ENCODE peak calls at places on chromosomes 16 and 17, in six cellular contexts. Z is bronchial epithelial cell, H is AG09309, U is breast epithelium, B is cardiac fibroblast, T is colonic mucosa. W is an unnamed sample.

GRCh38 chr17:61880589-61881102 is 17.3 kb upstream of the BRIP1 start:
- DNase-seq in T (no peak), U (no peak), B (no peak), Z (no peak), H (no peak), W (no peak)

GRCh38 chr17:4733073-4733531 is 1.9 kb downstream of the MED11 start:
- DNase-seq in B (no peak), Z (no peak), H (no peak), T (no peak), U (no peak), W (no peak)

GRCh38 chr17:75691371-75692290 is 24.5 kb downstream of the SAP30BP start:
- DNase-seq in B (no peak), H (no peak), U (no peak), Z (peak; percentile 84), T (no peak), W (no peak)

GRCh38 chr17:57368637-57369336 is 112.5 kb downstream of the MSI2 start:
- DNase-seq in T (no peak), H (no peak), B (no peak), U (no peak), Z (no peak), W (no peak)

GRCh38 chr16:4868573-4868972 is 21.3 kb downstream of the UBN1 start:
- DNase-seq in H (no peak), Z (no peak), T (no peak), B (no peak), U (no peak), W (no peak)

GRCh38 chr17:11628374-11628773 is 30.1 kb downstream of the DNAH9 start:
- DNase-seq in T (no peak), B (no peak), U (no peak), Z (no peak), H (no peak), W (no peak)

GRCh38 chr16:67865318-67865717 is 7.5 kb upstream of the EDC4 start:
- DNase-seq in H (no peak), B (peak; percentile 56), T (no peak), Z (peak; percentile 41), U (no peak), W (no peak)

GRCh38 chr16:78142784-78143183 is 43.3 kb downstream of the WWOX start:
- DNase-seq in Z (no peak), U (no peak), T (no peak), H (no peak), B (peak; percentile 29), W (no peak)

GRCh38 chr17:4947411-4948165 is 742 bp downstream of the PFN1 start:
- DNase-seq in U (no peak), H (no peak), B (peak; percentile 56), T (peak; percentile 80), Z (no peak), W (no peak)

GRCh38 chr17:79115487-79115886 is 40.9 kb downstream of the ENGASE start:
- DNase-seq in B (no peak), H (no peak), U (no peak), T (no peak), Z (no peak), W (no peak)

GRCh38 chr17:15409721-15410247 is 57.6 kb downstream of the CDRT4 start:
- DNase-seq in Z (peak; percentile 65), U (no peak), T (no peak), H (peak; percentile 87), B (peak; percentile 96), W (peak; percentile 99)

GRCh38 chr17:77322534-77323412 is 182.0 kb downstream of the SEC14L1 start:
- DNase-seq in T (peak; percentile 68), U (peak; percentile 68), B (peak; percentile 99), H (peak; percentile 98), Z (peak; percentile 90), W (peak; percentile 98)

GRCh38 chr17:35095741-35096140 is 23.9 kb downstream of the RAD51D start:
- DNase-seq in U (no peak), T (no peak), Z (no peak), H (no peak), B (no peak), W (no peak)

GRCh38 chr17:73261952-73262675 is 434 bp upstream of the CPSF4L start:
- DNase-seq in H (no peak), U (peak; percentile 77), B (no peak), T (peak; percentile 85), Z (peak; percentile 23), W (no peak)

GRCh38 chr17:55037828-55038227 is 69.3 kb downstream of the STXBP4 start:
- DNase-seq in T (no peak), H (no peak), Z (no peak), B (no peak), U (no peak), W (no peak)

GRCh38 chr16:7363397-7364053 is 30.9 kb downstream of the RBFOX1 start:
- DNase-seq in B (no peak), U (no peak), H (no peak), T (no peak), Z (no peak), W (no peak)

GRCh38 chr17:36124879-36125824 is 21.5 kb downstream of the CCL4 start:
- DNase-seq in B (no peak), H (no peak), Z (no peak), U (no peak), T (no peak), W (no peak)

GRCh38 chr16:69610356-69610755 is 44.6 kb downstream of the NFAT5 start:
- DNase-seq in U (no peak), H (no peak), Z (no peak), B (no peak), T (no peak), W (no peak)

GRCh38 chr17:65115721-65116312 is 21.4 kb upstream of the RGS9 start:
- DNase-seq in U (no peak), B (no peak), T (no peak), Z (no peak), H (no peak), W (no peak)

DNA sequence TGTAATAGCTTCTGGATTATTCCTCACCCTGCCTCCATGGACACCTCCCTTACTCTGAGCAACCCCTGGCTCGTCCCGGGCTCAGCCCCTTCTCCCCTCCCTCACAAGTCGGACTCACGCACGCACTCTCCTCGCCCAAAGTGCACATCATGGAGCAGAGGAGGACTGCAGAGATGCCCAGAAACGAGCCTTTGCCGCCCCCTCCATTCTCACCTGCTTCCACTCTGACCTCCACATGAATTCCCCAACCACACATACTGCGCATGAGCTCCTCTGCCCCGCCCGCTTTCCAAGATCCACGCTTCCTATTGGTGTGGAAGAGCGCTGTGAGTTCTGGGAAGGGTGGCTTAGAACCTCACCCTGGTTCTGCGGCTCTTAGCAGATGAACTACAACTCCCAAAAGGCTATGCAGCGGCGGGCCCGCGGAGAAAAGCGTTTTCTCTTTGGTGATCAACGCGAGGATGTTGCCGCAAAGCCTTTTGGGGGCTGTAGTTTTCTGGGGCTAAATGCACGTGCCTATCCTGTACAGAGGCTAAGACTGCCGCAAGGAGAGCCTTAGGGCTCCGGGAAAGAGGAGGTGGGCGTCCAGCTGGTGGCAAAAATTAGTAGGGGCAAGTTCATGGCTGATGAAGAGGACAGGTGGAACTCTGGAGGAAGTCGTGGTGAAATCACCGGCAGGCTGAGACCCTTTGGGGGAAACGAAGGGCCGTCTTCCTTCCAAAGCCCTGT is at the start of gene PHB1:
- DNase-seq in U (peak; percentile 92), T (peak; percentile 98), B (peak; percentile 98), H (peak; percentile 89), Z (peak; percentile 97), W (peak; percentile 91)
- H3K4me3 ChIP-seq in U (peak within 1 kb of the TSS; percentile 86), T (peak within 1 kb of the TSS; percentile 90), B (peak within 1 kb of the TSS; percentile 81), H (peak within 1 kb of the TSS; percentile 62), Z (peak within 1 kb of the TSS; percentile 51), W (peak within 1 kb of the TSS; percentile 99)

DNA sequence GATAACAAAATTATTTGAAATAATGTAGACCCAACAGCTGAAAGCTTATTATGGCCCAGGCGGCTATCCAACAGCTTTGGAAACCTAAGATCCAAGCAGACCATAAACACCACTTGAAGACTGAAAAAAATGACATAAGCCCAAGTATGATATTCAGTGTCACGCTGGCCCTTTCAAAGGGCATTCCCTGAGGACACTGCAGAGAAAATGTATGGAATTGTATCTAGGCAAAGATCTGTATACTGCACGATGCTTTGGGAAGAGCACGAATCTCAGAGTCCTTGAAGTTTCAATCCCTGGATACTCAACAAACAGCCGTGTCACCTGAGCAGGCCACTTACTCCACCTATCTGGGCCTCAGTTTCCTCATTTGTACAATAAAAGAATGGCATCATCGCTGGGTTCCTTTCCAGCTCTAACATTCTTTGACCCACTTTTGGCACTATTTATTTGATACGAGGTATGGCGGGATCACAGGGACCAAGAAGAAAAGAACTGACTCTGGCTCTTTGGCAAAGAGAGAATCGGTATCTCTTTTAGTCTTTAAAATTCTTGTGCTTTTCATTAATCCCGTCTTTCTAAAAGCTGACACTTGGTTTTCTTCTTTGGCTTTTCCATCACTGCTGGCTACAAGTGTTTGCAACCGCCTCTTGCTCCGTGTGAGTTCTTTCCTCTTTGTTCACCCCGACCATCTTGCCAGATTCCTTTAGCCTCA is 1.2 kb downstream of the STAT5B start:
- DNase-seq in H (no peak), Z (no peak), B (no peak), U (no peak), T (no peak), W (no peak)
- H3K4me3 ChIP-seq in H (peak overlapping the region; percentile 85), Z (peak overlapping the region; percentile 64), B (peak overlapping the region; percentile 84), U (peak overlapping the region; percentile 88), T (peak overlapping the region; percentile 65), W (peak overlapping the region; percentile 82)

DNA sequence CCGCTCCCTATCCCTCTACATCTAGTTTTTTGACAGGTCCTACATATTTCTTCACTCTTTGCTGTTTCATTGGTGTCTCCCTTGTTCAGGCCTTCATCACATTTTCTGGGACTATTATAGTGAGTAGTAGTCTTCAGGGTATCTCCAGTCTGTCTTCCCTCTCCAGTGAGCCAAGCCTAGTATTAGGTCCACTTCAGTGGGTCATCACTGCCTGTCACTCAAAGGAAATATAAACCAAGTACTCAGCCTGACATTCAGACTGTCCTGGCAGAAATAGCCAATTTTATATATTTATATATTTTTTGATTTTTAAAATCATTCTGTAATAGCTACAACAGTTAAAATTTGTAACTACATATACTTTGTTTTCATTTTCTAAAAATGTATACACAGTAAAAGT is 137.8 kb downstream of the CYB561 start:
- DNase-seq in B (no peak), H (no peak), Z (no peak), U (no peak), T (no peak), W (no peak)
- H3K4me3 ChIP-seq in B (no peak overlapping the region), H (no peak overlapping the region), Z (no peak overlapping the region), U (no peak overlapping the region), T (no peak overlapping the region), W (no peak overlapping the region)

DNA sequence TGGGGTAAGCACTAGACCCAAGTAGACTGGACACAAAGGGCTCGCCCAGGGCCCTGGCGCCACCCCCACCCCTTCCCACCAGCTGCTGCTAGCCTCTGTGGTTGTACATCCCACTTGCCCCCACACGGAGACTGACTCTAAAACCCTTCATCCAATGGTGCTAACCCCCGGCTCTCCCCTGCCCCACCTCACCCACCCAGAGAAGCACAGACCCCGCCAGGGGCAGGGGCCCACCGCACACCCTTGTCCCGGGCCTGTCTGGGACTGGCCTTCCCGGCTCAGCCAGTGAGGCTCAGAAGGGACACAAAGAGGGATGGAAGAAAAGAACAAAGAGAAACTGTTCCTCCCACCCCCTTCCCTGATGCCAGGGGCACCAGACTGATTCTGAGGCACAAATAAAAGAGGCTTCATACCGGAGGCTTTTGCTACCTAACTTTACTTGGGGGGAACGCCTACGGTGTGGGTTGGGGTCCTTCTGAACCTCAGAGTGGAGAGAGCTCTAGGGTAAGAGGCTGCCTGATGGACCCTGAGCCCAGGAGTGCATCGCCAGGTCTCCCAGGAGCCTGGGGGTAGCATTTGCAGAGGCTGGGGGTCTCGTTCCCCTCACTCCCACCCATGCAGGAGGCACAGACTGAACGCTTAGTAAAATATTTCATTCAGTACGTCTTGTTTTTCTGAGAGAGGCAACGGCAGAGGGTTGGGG is 8.2 kb downstream of the CORO6 start:
- DNase-seq in Z (no peak), U (no peak), B (no peak), T (no peak), H (no peak), W (no peak)
- H3K4me3 ChIP-seq in Z (no peak overlapping the region), U (peak overlapping the region; percentile 63), B (no peak overlapping the region), T (no peak overlapping the region), H (no peak overlapping the region), W (no peak overlapping the region)